ENCODE peak calls at places on chromosomes 11 and 22, in ten cellular contexts. I is GM19239; R is HTR-8/SVneo; M is fibroblast of mammary gland; B is activated CD4-positive, alpha-beta T cell treated with anti-CD3 and anti-CD28 coated beads for 4 hours; F is NCI-H2081; Y is AG08396; T is D341Med; W is non-pigmented ciliary epithelial cell; N is lower lobe of right lung. C is an unnamed sample.

GRCh38 chr11:119034813-119035212 is 4.1 kb upstream of the SLC37A4 start:
- DNase-seq in I (no peak), R (no peak), M (no peak), B (no peak), F (no peak), Y (no peak), T (no peak), W (no peak), N (no peak), C (no peak)

GRCh38 chr11:39304586-39304985 is 2154.9 kb downstream of the LRRC4C start:
- DNase-seq in I (no peak), R (no peak), M (no peak), B (no peak), F (no peak), Y (no peak), T (no peak), W (no peak), N (no peak), C (no peak)

GRCh38 chr11:120766318-120766717 is 254.8 kb downstream of the GRIK4 start:
- DNase-seq in I (no peak), R (no peak), M (no peak), B (no peak), F (no peak), Y (no peak), T (no peak), W (no peak), N (no peak), C (no peak)

GRCh38 chr11:94910779-94911178 is 62.6 kb downstream of the CWC15 start:
- DNase-seq in I (no peak), R (no peak), M (peak), B (no peak), F (no peak), Y (peak), T (no peak), W (no peak), N (no peak), C (peak)

GRCh38 chr11:80417681-80418080 is 976.9 kb upstream of the TENM4 start:
- DNase-seq in I (no peak), R (no peak), M (peak), B (no peak), F (no peak), Y (no peak), T (no peak), W (peak), N (no peak), C (peak)

GRCh38 chr11:112852141-112852853 is 108.9 kb upstream of the NCAM1 start:
- DNase-seq in I (no peak), R (no peak), M (peak), B (no peak), F (no peak), Y (peak), T (no peak), W (no peak), N (no peak), C (peak)

GRCh38 chr11:72869845-72870244 is 55.6 kb downstream of the ATG16L2 start:
- DNase-seq in I (no peak), R (no peak), M (no peak), B (no peak), F (no peak), Y (no peak), T (no peak), W (no peak), N (no peak), C (no peak)

GRCh38 chr22:30947821-30948454 is 20.6 kb downstream of the MORC2 start:
- DNase-seq in I (no peak), R (peak), M (peak), B (no peak), F (no peak), Y (peak), T (no peak), W (no peak), N (no peak), C (peak)

GRCh38 chr11:9351956-9352355 is 32.5 kb upstream of the IPO7 start:
- DNase-seq in I (no peak), R (no peak), M (peak), B (no peak), F (no peak), Y (peak), T (no peak), W (no peak), N (no peak), C (no peak)

GRCh38 chr11:30852091-30852490 is 265.9 kb upstream of the MPPED2 start:
- DNase-seq in I (no peak), R (no peak), M (no peak), B (no peak), F (no peak), Y (no peak), T (no peak), W (no peak), N (no peak), C (no peak)

GRCh38 chr11:83249972-83250593 is 36.1 kb downstream of the CCDC90B start:
- DNase-seq in I (peak), R (peak), M (peak), B (peak), F (peak), Y (peak), T (peak), W (no peak), N (no peak), C (peak)

GRCh38 chr11:69511358-69512015 is 30.0 kb downstream of the LINC01488 start:
- DNase-seq in I (no peak), R (no peak), M (peak), B (no peak), F (no peak), Y (no peak), T (no peak), W (peak), N (peak), C (peak)

GRCh38 chr22:35630387-35630793 is 13.3 kb upstream of the MB start:
- DNase-seq in I (no peak), R (peak), M (peak), B (no peak), F (no peak), Y (peak), T (no peak), W (no peak), N (no peak), C (peak)

GRCh38 chr22:27771637-27772369 is 29.8 kb downstream of the MN1 start:
- DNase-seq in I (no peak), R (no peak), M (no peak), B (no peak), F (peak), Y (no peak), T (no peak), W (no peak), N (no peak), C (no peak)

GRCh38 chr11:116563028-116563712 is 209.6 kb downstream of the BUD13 start:
- DNase-seq in I (no peak), R (peak), M (peak), B (no peak), F (no peak), Y (peak), T (no peak), W (peak), N (peak), C (peak)